ENCODE peak calls at places on chromosomes 11 and 22, in seven cellular contexts. S is heart left ventricle, Q is GM13977, A is AG10803, M is progenitor cell of endocrine pancreas, L is glutamatergic neuron, V is esophagus squamous epithelium. Z is an unnamed sample.
A peak's percentile ranks its signal among the peaks of the same experiment; 100 is the strongest.

GRCh38 chr22:37999640-38000272 is 15.4 kb upstream of the SOX10 start:
- DNase-seq in Q (no peak), V (no peak), S (no peak), M (no peak), A (peak; percentile 11), L (peak; percentile 49), Z (no peak)

GRCh38 chr11:104089481-104089880 is 53.0 kb downstream of the DDI1 start:
- DNase-seq in A (no peak), Q (no peak), S (no peak), V (no peak), L (no peak), M (no peak), Z (no peak)

GRCh38 chr11:79078999-79079398 is 361.8 kb downstream of the TENM4 start:
- DNase-seq in S (no peak), M (no peak), L (no peak), V (no peak), Q (no peak), A (no peak), Z (no peak)

GRCh38 chr11:77475206-77475605 is 1.3 kb upstream of the PAK1 start:
- DNase-seq in M (no peak), Q (no peak), A (no peak), S (no peak), V (no peak), L (no peak), Z (no peak)

GRCh38 chr11:59154585-59154984 is 11.9 kb downstream of the FAM111A start:
- DNase-seq in Q (no peak), M (no peak), S (no peak), L (no peak), A (no peak), V (no peak), Z (no peak)

GRCh38 chr11:79894111-79894510 is 453.3 kb upstream of the TENM4 start:
- DNase-seq in L (no peak), S (no peak), V (no peak), Q (no peak), M (no peak), A (no peak), Z (no peak)

GRCh38 chr11:10809373-10810199 is 860 bp upstream of the EIF4G2 start:
- DNase-seq in Q (peak; percentile 32), L (peak; percentile 59), S (peak; percentile 54), M (no peak), V (no peak), A (peak; percentile 83), Z (peak; percentile 23)

GRCh38 chr11:85705805-85706204 is 19.8 kb upstream of the CCDC89 start:
- DNase-seq in V (no peak), S (no peak), M (no peak), A (peak; percentile 54), Q (no peak), L (no peak), Z (no peak)

GRCh38 chr11:76408171-76408965 is 27.2 kb downstream of the GVQW3 start:
- DNase-seq in S (no peak), M (no peak), A (no peak), L (no peak), V (no peak), Q (no peak), Z (no peak)

GRCh38 chr22:19193879-19194278 is 15.3 kb upstream of the SLC25A1 start:
- DNase-seq in Q (no peak), V (no peak), L (no peak), S (no peak), A (no peak), M (no peak), Z (no peak)

GRCh38 chr11:26063915-26064314 is 268.0 kb upstream of the ANO3 start:
- DNase-seq in S (no peak), L (no peak), Q (no peak), V (no peak), A (no peak), M (no peak), Z (no peak)

GRCh38 chr11:44574620-44575287 is 9.3 kb downstream of the CD82 start:
- DNase-seq in V (no peak), L (no peak), Q (no peak), A (peak; percentile 98), S (no peak), M (no peak), Z (no peak)

GRCh38 chr11:68040121-68040956 is 1.5 kb downstream of the TCIRG1 start:
- DNase-seq in V (no peak), S (peak; percentile 75), M (no peak), A (peak; percentile 71), L (peak; percentile 72), Q (peak; percentile 90), Z (no peak)

GRCh38 chr11:131888230-131888826 is 517.9 kb downstream of the NTM start:
- DNase-seq in M (no peak), Q (no peak), L (no peak), V (no peak), S (no peak), A (peak; percentile 95), Z (no peak)

GRCh38 chr11:78796956-78797355 is 222.3 kb upstream of the NARS2 start:
- DNase-seq in V (no peak), L (no peak), A (peak; percentile 74), Q (no peak), S (no peak), M (no peak), Z (no peak)

GRCh38 chr22:34814260-34814659 is 251.7 kb upstream of the ISX start:
- DNase-seq in M (no peak), V (no peak), S (no peak), L (no peak), Q (no peak), A (peak; percentile 67), Z (no peak)

GRCh38 chr22:20267441-20268288 is 453 bp downstream of the RTN4R start:
- DNase-seq in V (no peak), Q (no peak), A (no peak), M (peak; percentile 27), S (no peak), L (peak; percentile 66), Z (no peak)

GRCh38 chr11:127110542-127110941 is 110.0 kb upstream of the KIRREL3 start:
- DNase-seq in A (no peak), V (no peak), Q (no peak), S (no peak), M (no peak), L (no peak), Z (no peak)

GRCh38 chr22:25077964-25078363 is 121.7 kb upstream of the CRYBB3 start:
- DNase-seq in S (no peak), L (no peak), V (no peak), Q (no peak), M (no peak), A (no peak), Z (no peak)

GRCh38 chr22:25077056-25077455 is 122.6 kb upstream of the CRYBB3 start:
- DNase-seq in V (no peak), S (no peak), M (no peak), Q (no peak), A (no peak), L (no peak), Z (no peak)

GRCh38 chr22:25076281-25076680 is 123.4 kb upstream of the CRYBB3 start:
- DNase-seq in A (no peak), Q (no peak), S (no peak), V (no peak), M (no peak), L (no peak), Z (no peak)

GRCh38 chr22:25080855-25081254 is 118.8 kb upstream of the CRYBB3 start:
- DNase-seq in A (no peak), S (no peak), Q (no peak), M (no peak), L (no peak), V (no peak), Z (no peak)

GRCh38 chr22:25078591-25078990 is 121.1 kb upstream of the CRYBB3 start:
- DNase-seq in V (no peak), S (no peak), L (no peak), M (no peak), A (no peak), Q (no peak), Z (no peak)
- TF ChIP-seq CTCF in V (no peak), S (no peak), L (no peak), M (no peak), A (no peak), Q (no peak), Z (no peak)

GRCh38 chr22:48976556-48977535 is 850.8 kb downstream of the BRD1 start:
- DNase-seq in V (no peak), M (no peak), A (no peak), S (no peak), Q (no peak), L (no peak), Z (no peak)

GRCh38 chr22:48981671-48982070 is 846.0 kb downstream of the BRD1 start:
- DNase-seq in V (no peak), S (no peak), Q (no peak), A (no peak), L (no peak), M (no peak), Z (no peak)

GRCh38 chr22:48980409-48980808 is 847.3 kb downstream of the BRD1 start:
- DNase-seq in M (no peak), L (no peak), Q (no peak), V (no peak), S (no peak), A (no peak), Z (no peak)

GRCh38 chr22:48980918-48981317 is 846.8 kb downstream of the BRD1 start:
- DNase-seq in Q (no peak), S (no peak), L (no peak), V (no peak), M (no peak), A (no peak), Z (no peak)

GRCh38 chr22:48979482-48979881 is 848.2 kb downstream of the BRD1 start:
- DNase-seq in Q (no peak), M (no peak), L (no peak), V (no peak), S (no peak), A (no peak), Z (no peak)
- TF ChIP-seq CTCF in Q (no peak), M (no peak), L (no peak), V (no peak), S (no peak), A (peak; percentile 8), Z (no peak)

GRCh38 chr11:128375941-128376340 is 211.4 kb downstream of the ETS1 start:
- DNase-seq in V (no peak), S (no peak), M (no peak), L (no peak), Q (no peak), A (no peak), Z (no peak)

GRCh38 chr11:128380280-128380604 is 207.1 kb downstream of the ETS1 start:
- DNase-seq in A (no peak), V (no peak), M (no peak), S (no peak), L (no peak), Q (no peak), Z (no peak)

GRCh38 chr11:128379587-128380279 is 207.6 kb downstream of the ETS1 start:
- DNase-seq in A (no peak), V (no peak), S (no peak), M (no peak), Q (no peak), L (no peak), Z (no peak)
- TF ChIP-seq CTCF in A (no peak), V (no peak), S (no peak), M (no peak), Q (no peak), L (no peak), Z (no peak)

GRCh38 chr11:108131993-108132392 is 10.6 kb downstream of the ACAT1 start:
- DNase-seq in A (peak; percentile 62), M (no peak), L (no peak), Q (no peak), V (no peak), S (no peak), Z (no peak)

GRCh38 chr11:108137212-108137611 is 15.8 kb downstream of the ACAT1 start:
- DNase-seq in V (no peak), S (no peak), L (no peak), A (no peak), M (no peak), Q (no peak), Z (no peak)

GRCh38 chr11:108135845-108136599 is 14.7 kb downstream of the ACAT1 start:
- DNase-seq in S (no peak), Q (peak; percentile 44), M (no peak), A (peak; percentile 66), V (no peak), L (no peak), Z (no peak)
- TF ChIP-seq CTCF in S (no peak), Q (peak; percentile 42), M (peak; percentile 25), A (peak; percentile 43), V (peak; percentile 27), L (no peak), Z (no peak)